ENCODE peak calls at places on chromosomes 7 and 10, in eight cellular contexts. S is iPS-NIHi11; U is thoracic aorta; A is HFF-Myc; J is astrocyte of the cerebellum; C is cardiac fibroblast; Z is uterus; R is stimulated activated CD4-positive, alpha-beta T cell treated with anti-CD3 and anti-CD28 coated beads, Interleukin-4, amount 100 ng/mL, for 4 hours. G is an unnamed sample.
A peak's percentile ranks its signal among the peaks of the same experiment; 100 is the strongest.

GRCh38 chr10:16545126-16545736 is 23.6 kb upstream of the C1QL3 start:
- DNase-seq in S (peak; percentile 72), U (no peak), A (peak; percentile 30), J (no peak), C (peak; percentile 65), Z (no peak), R (no peak), G (no peak)

GRCh38 chr10:132532784-132533560 is 4.6 kb upstream of the INPP5A start:
- DNase-seq in S (no peak), U (no peak), A (peak; percentile 87), J (peak; percentile 89), C (peak; percentile 82), Z (peak; percentile 14), R (no peak), G (peak; percentile 92)

GRCh38 chr10:117360016-117360415 is 15.2 kb downstream of the PDZD8 start:
- DNase-seq in S (no peak), U (no peak), A (no peak), J (no peak), C (peak; percentile 13), Z (no peak), R (no peak), G (no peak)

GRCh38 chr7:46776790-46777189 is 805.1 kb downstream of the TNS3 start:
- DNase-seq in S (no peak), U (no peak), A (no peak), J (no peak), C (peak; percentile 66), Z (no peak), R (no peak), G (no peak)

GRCh38 chr7:3367271-3367670 is 66.2 kb downstream of the SDK1 start:
- DNase-seq in S (no peak), U (no peak), A (no peak), J (peak; percentile 33), C (no peak), Z (no peak), R (no peak), G (no peak)

GRCh38 chr10:106053031-106053430 is 1111.5 kb downstream of the SORCS1 start:
- DNase-seq in S (no peak), U (no peak), A (no peak), J (no peak), C (no peak), Z (no peak), R (no peak), G (no peak)

GRCh38 chr7:91846436-91846835 is 34.1 kb downstream of the MTERF1 start:
- DNase-seq in S (no peak), U (no peak), A (no peak), J (no peak), C (peak; percentile 37), Z (no peak), R (no peak), G (no peak)

GRCh38 chr10:89669985-89670384 is 24.9 kb upstream of the PANK1 start:
- DNase-seq in S (no peak), U (no peak), A (no peak), J (no peak), C (no peak), Z (no peak), R (no peak), G (no peak)

GRCh38 chr10:130378556-130379400 is 242.6 kb downstream of the GLRX3 start:
- DNase-seq in S (peak; percentile 65), U (no peak), A (no peak), J (no peak), C (no peak), Z (no peak), R (no peak), G (no peak)

GRCh38 chr7:28509256-28510021 is 97.1 kb downstream of the CREB5 start:
- DNase-seq in S (no peak), U (no peak), A (no peak), J (peak; percentile 6), C (peak; percentile 58), Z (no peak), R (no peak), G (no peak)

GRCh38 chr7:135859548-135859947 is 110.9 kb upstream of the FAM180A start:
- DNase-seq in S (no peak), U (no peak), A (no peak), J (no peak), C (peak; percentile 20), Z (no peak), R (no peak), G (no peak)

GRCh38 chr10:24944512-24945255 is 7.7 kb downstream of the PRTFDC1 start:
- DNase-seq in S (no peak), U (no peak), A (peak; percentile 52), J (no peak), C (peak; percentile 71), Z (no peak), R (no peak), G (peak; percentile 56)

GRCh38 chr7:152203095-152203494 is 177.6 kb downstream of the GALNT11 start:
- DNase-seq in S (no peak), U (no peak), A (no peak), J (no peak), C (no peak), Z (no peak), R (no peak), G (no peak)

GRCh38 chr10:118304521-118304920 is 37.6 kb downstream of the FAM204A start:
- DNase-seq in S (peak; percentile 23), U (no peak), A (no peak), J (no peak), C (no peak), Z (no peak), R (no peak), G (no peak)

GRCh38 chr10:61896854-61897661 is 4.4 kb upstream of the ARID5B start:
- DNase-seq in S (peak; percentile 87), U (no peak), A (peak; percentile 67), J (no peak), C (peak; percentile 87), Z (peak; percentile 60), R (peak; percentile 27), G (no peak)

GRCh38 chr10:80924063-80924952 is 386.6 kb downstream of the SH2D4B start:
- DNase-seq in S (peak; percentile 53), U (no peak), A (no peak), J (peak; percentile 18), C (peak; percentile 58), Z (peak; percentile 26), R (no peak), G (peak; percentile 4)

GRCh38 chr10:33478675-33479125 is 144.2 kb upstream of the NRP1 start:
- DNase-seq in S (no peak), U (no peak), A (no peak), J (no peak), C (no peak), Z (no peak), R (no peak), G (no peak)

GRCh38 chr10:30027057-30028005 is 32.1 kb downstream of the JCAD start:
- DNase-seq in S (peak; percentile 54), U (no peak), A (no peak), J (no peak), C (no peak), Z (peak; percentile 63), R (peak; percentile 64), G (no peak)

GRCh38 chr10:45373003-45373782 is 823 bp upstream of the ALOX5 start:
- DNase-seq in S (peak; percentile 39), U (no peak), A (no peak), J (no peak), C (no peak), Z (no peak), R (no peak), G (no peak)

GRCh38 chr10:88918506-88918905 is 34.1 kb downstream of the ACTA2 start:
- DNase-seq in S (no peak), U (no peak), A (no peak), J (no peak), C (no peak), Z (no peak), R (no peak), G (no peak)

GRCh38 chr7:140670343-140670935 is 2.3 kb upstream of the ADCK2 start:
- DNase-seq in S (no peak), U (no peak), A (no peak), J (no peak), C (no peak), Z (no peak), R (no peak), G (no peak)

GRCh38 chr7:37390149-37390548 is 58.5 kb downstream of the ELMO1 start:
- DNase-seq in S (no peak), U (no peak), A (no peak), J (no peak), C (no peak), Z (no peak), R (no peak), G (no peak)

GRCh38 chr7:68688416-68689086 is 909.7 kb upstream of the AUTS2 start:
- DNase-seq in S (peak; percentile 18), U (no peak), A (no peak), J (no peak), C (no peak), Z (no peak), R (no peak), G (no peak)

GRCh38 chr10:97759981-97760345 is 11.8 kb downstream of the SFRP5 start:
- DNase-seq in S (no peak), U (no peak), A (no peak), J (no peak), C (no peak), Z (no peak), R (no peak), G (no peak)

GRCh38 chr10:118311505-118311904 is 30.6 kb downstream of the FAM204A start:
- DNase-seq in S (no peak), U (no peak), A (no peak), J (no peak), C (no peak), Z (no peak), R (no peak), G (no peak)

GRCh38 chr7:53984776-53985175 is 557.4 kb upstream of the VSTM2A start:
- DNase-seq in S (no peak), U (no peak), A (no peak), J (no peak), C (no peak), Z (no peak), R (no peak), G (no peak)